ENCODE peak calls at places on chromosomes 11 and 22, in six cellular contexts. X is aorta, T is cardiac muscle cell, D is esophagus squamous epithelium, I is right lobe of liver, N is ascending aorta. C is an unnamed sample.

GRCh38 chr11:6438979-6439571 is 1.7 kb downstream of the HPX start:
- DNase-seq in T (peak), I (no peak), N (no peak), D (no peak), X (no peak), C (no peak)

GRCh38 chr11:82995754-82996398 is 75.8 kb downstream of the RAB30 start:
- DNase-seq in T (no peak), D (no peak), X (no peak), N (no peak), I (no peak), C (no peak)

GRCh38 chr11:123690490-123690889 is 36.1 kb upstream of the SCN3B start:
- DNase-seq in D (no peak), I (no peak), N (no peak), X (no peak), T (no peak), C (no peak)

GRCh38 chr22:39522567-39523300 is 2.4 kb downstream of the ATF4 start:
- DNase-seq in T (peak), D (no peak), X (peak), I (no peak), N (no peak), C (no peak)

GRCh38 chr11:66789097-66789890 is 53.9 kb upstream of the RCE1 start:
- DNase-seq in D (no peak), N (no peak), T (no peak), X (no peak), I (no peak), C (no peak)

GRCh38 chr11:6615882-6616585 is 3.2 kb downstream of the TPP1 start:
- DNase-seq in D (no peak), X (no peak), N (no peak), I (no peak), T (no peak), C (no peak)

GRCh38 chr11:67002921-67003411 is 20.0 kb upstream of the SYT12 start:
- DNase-seq in I (peak), X (no peak), D (no peak), N (no peak), T (no peak), C (no peak)

GRCh38 chr11:13261600-13262061 is 16.0 kb upstream of the BMAL1 start:
- DNase-seq in I (no peak), N (no peak), D (no peak), X (no peak), T (no peak), C (no peak)

GRCh38 chr11:8501838-8502237 is 92.2 kb downstream of the STK33 start:
- DNase-seq in D (no peak), T (no peak), N (no peak), X (no peak), I (no peak), C (no peak)

GRCh38 chr11:62147545-62147944 is 23.7 kb downstream of the INCENP start:
- DNase-seq in D (no peak), N (no peak), I (no peak), T (no peak), X (peak), C (no peak)

GRCh38 chr11:24872912-24873311 is 376.1 kb downstream of the LUZP2 start:
- DNase-seq in N (no peak), X (no peak), I (no peak), T (no peak), D (no peak), C (no peak)

GRCh38 chr11:32659672-32660071 is 76.0 kb downstream of the EIF3M start:
- DNase-seq in T (no peak), I (no peak), N (no peak), X (no peak), D (no peak), C (no peak)

GRCh38 chr22:33326540-33327295 is 268.5 kb upstream of the SYN3 start:
- DNase-seq in T (peak), X (no peak), D (no peak), I (no peak), N (no peak), C (no peak)

GRCh38 chr11:132134322-132134721 is 763.9 kb downstream of the NTM start:
- DNase-seq in N (no peak), I (no peak), T (no peak), D (no peak), X (no peak), C (no peak)

GRCh38 chr22:46058591-46059519 is 81.9 kb upstream of the WNT7B start:
- DNase-seq in X (no peak), T (no peak), D (no peak), I (peak), N (peak), C (peak)

GRCh38 chr11:66335531-66336233 is 552 bp downstream of the RIN1 start:
- DNase-seq in D (no peak), N (no peak), X (peak), I (no peak), T (peak), C (no peak)

GRCh38 chr22:44574581-44575343 is 76.7 kb upstream of the RTL6 start:
- DNase-seq in I (peak), D (no peak), T (peak), N (no peak), X (no peak), C (no peak)

GRCh38 chr11:92885600-92885999 is 83.9 kb upstream of the MTNR1B start:
- DNase-seq in I (no peak), T (no peak), D (no peak), N (no peak), X (no peak), C (no peak)

GRCh38 chr11:94068764-94069163 is 47.6 kb downstream of the HEPHL1 start:
- DNase-seq in X (no peak), D (no peak), N (no peak), T (no peak), I (no peak), C (no peak)

GRCh38 chr22:27386186-27386585 is 415.4 kb downstream of the MN1 start:
- DNase-seq in D (no peak), X (no peak), I (no peak), T (no peak), N (no peak), C (no peak)

GRCh38 chr11:3849297-3849874 is 6.1 kb upstream of the STIM1 start:
- DNase-seq in D (no peak), X (no peak), T (peak), I (no peak), N (no peak), C (no peak)

GRCh38 chr11:76453248-76453647 is 8.4 kb downstream of the EMSY start:
- DNase-seq in X (no peak), I (no peak), D (no peak), T (no peak), N (no peak), C (no peak)

GRCh38 chr11:76444065-76444383 is 794 bp upstream of the EMSY start:
- DNase-seq in X (no peak), D (no peak), T (no peak), N (no peak), I (no peak), C (no peak)

GRCh38 chr11:76444384-76445121 is at the start of gene EMSY:
- DNase-seq in X (peak), T (peak), N (peak), I (peak), D (peak), C (peak)

GRCh38 chr11:76445122-76446084 is 585 bp downstream of the EMSY start:
- DNase-seq in N (peak), D (peak), X (peak), I (peak), T (peak), C (peak)

DNA sequence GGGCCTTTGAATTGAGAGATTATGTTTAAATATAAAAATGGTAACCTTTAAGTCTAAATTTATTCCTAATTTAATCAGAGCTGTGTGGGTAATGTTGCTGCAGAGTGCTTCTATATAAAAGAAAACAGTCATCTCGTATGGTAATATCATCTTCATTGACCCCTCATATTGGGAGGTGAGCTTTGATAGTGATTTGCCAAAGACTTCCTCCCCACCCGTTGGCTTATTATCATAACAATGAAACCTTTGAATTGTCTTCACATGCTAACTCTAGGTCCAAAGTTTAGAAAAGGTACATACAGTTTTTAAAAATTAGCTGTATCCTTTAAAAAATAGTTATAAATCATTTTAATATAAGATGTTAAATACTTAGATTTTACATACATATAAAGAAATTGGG is 3.7 kb downstream of the EMSY start:
- DNase-seq in D (no peak), I (no peak), X (no peak), T (no peak), N (no peak), C (no peak)
- H3K27ac ChIP-seq in D (no peak), I (no peak), X (no peak), T (no peak), N (no peak), C (no peak)

GRCh38 chr22:30357650-30358215 is 926 bp downstream of the CCDC157 start:
- DNase-seq in I (no peak), T (no peak), N (no peak), X (no peak), D (no peak), C (no peak)

GRCh38 chr22:30351226-30351625 is 5.5 kb downstream of the SF3A1 start:
- DNase-seq in D (no peak), N (no peak), X (no peak), T (no peak), I (no peak), C (no peak)

GRCh38 chr22:30361916-30362631 is 5.3 kb downstream of the CCDC157 start:
- DNase-seq in X (no peak), I (no peak), T (no peak), D (no peak), N (no peak), C (no peak)

GRCh38 chr22:30354644-30355043 is 2.0 kb downstream of the SF3A1 start:
- DNase-seq in D (no peak), I (no peak), X (no peak), N (no peak), T (no peak), C (no peak)

GRCh38 chr22:30356392-30357230 is at the start of the genes CCDC157 and SF3A1:
- DNase-seq in N (peak), T (peak), I (peak), D (peak), X (peak), C (peak)
- H3K27ac ChIP-seq in N (peak), T (peak), I (peak), D (peak), X (no peak), C (peak)

GRCh38 chr22:37801946-37802309 is 5.8 kb upstream of the GCAT start:
- DNase-seq in I (no peak), T (no peak), D (no peak), X (no peak), N (no peak), C (no peak)

GRCh38 chr22:37803636-37804371 is 3.9 kb upstream of the GCAT start:
- DNase-seq in T (no peak), X (no peak), D (no peak), N (no peak), I (no peak), C (no peak)

GRCh38 chr22:37804502-37804885 is 3.2 kb upstream of the GCAT start:
- DNase-seq in I (no peak), N (no peak), X (no peak), T (no peak), D (no peak), C (no peak)

GRCh38 chr22:37802310-37803194 is 5.2 kb upstream of the GCAT start:
- DNase-seq in X (peak), N (no peak), T (peak), D (no peak), I (no peak), C (peak)

DNA sequence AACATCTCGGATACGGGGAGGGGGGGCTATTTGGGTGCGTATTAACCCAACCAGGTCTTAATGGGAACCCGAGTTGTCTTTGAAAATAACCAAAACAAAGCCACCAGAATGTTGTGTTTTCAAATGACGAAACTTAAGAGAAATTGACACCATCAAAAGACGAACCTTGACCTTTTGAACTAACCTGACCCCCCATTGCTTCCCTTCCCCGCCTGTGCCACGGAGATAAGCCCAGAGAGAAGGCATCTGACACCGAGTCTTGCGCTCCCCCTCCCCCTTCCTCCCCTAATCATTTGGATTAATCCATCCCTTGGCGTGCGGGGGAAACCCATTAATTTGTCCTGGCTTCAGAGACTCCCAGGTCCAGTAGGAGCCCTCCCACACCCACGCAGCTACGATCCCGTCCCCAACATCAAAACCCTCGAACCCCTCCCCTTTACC is 4.5 kb upstream of the GCAT start:
- DNase-seq in I (no peak), N (no peak), X (no peak), D (no peak), T (no peak), C (no peak)
- H3K27ac ChIP-seq in I (peak), N (no peak), X (no peak), D (no peak), T (no peak), C (no peak)

GRCh38 chr22:31328545-31328960 is 17.6 kb downstream of the PATZ1 start:
- DNase-seq in T (no peak), I (no peak), N (no peak), D (no peak), X (no peak), C (no peak)
- H3K27ac ChIP-seq in T (no peak), I (no peak), N (no peak), D (no peak), X (no peak), C (no peak)

DNA sequence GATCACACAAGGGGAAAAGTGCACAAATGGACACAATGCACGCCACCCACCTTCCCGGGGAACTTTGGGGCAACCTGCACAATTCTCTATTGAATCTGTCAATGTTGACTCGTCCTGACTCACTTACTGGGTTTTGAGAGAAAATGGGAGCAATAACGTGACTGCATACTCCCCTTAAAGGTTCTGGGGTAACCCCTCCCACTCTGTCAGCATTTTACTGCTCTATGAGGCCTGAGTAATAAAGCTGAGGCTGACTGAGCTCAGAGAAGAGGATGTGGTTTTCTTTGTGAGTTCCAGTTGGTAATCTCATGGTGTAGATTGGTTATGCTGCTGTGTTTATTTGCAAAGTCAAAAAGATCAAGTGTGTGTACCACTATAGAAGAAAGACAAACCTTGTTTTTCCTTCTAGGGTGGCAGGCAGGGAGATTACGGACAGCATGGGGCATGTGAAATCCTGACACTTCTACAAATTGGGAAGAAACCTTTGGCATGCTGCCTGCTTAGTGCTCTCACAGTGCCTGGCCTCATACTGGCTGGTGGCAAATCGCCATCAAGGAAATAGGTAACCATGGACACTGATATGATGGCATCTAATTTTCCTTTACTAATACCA is 16.1 kb upstream of the APOA1 start:
- DNase-seq in N (no peak), D (no peak), T (no peak), X (no peak), I (no peak), C (no peak)
- H3K27ac ChIP-seq in N (no peak), D (peak), T (no peak), X (no peak), I (no peak), C (no peak)

GRCh38 chr22:37751449-37752188 is 54.8 kb downstream of the TRIOBP start:
- DNase-seq in N (no peak), X (no peak), I (no peak), T (no peak), D (no peak), C (no peak)
- H3K27ac ChIP-seq in N (peak), X (no peak), I (peak), T (peak), D (peak), C (peak)

GRCh38 chr11:43992138-43992537 is 49.7 kb downstream of the C11orf96 start:
- DNase-seq in I (no peak), D (no peak), T (no peak), N (no peak), X (no peak), C (no peak)
- H3K27ac ChIP-seq in I (no peak), D (no peak), T (no peak), N (peak), X (no peak), C (peak)

DNA sequence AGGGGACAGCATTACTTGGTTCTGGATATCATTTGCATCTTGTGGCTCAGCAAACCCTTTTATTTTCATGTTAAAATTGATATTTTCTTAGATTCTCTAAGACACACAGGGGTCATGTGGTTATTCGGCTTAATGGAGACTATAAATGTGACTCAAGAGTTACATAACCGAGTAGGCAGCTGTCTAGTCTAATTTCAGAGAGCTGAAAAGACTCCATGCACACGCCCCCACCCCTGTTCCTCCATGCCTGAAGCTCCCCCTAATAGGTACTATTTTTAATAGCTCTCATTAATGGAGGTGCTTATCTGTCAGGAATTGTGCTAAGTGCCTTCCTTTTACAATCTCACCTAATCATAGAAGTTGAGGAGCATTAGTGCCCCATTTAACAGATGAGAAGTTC is 189.2 kb upstream of the ARHGAP20 start:
- DNase-seq in N (no peak), D (no peak), X (no peak), T (no peak), I (no peak), C (no peak)
- H3K27ac ChIP-seq in N (no peak), D (no peak), X (no peak), T (no peak), I (no peak), C (no peak)

DNA sequence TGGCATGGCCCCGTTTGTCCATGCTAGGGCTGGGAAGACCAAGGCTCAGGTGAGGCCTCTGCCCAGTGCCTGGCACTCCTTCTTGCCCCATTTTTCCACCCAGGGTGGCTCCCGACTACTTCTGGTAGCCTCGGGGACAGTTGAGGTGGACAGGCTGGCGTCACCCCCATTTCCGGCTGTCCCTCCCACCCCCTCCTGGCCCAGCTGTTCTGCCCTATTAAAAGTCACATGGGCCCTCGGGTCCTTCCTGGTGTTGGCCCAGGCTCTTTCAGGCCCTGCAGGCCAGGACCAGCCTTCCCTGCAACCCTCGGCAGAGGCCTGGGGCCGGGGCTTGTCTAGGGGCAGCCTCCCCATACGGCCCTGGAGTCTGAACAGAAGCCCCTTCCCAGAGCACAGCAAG is 9.5 kb downstream of the CD81 start:
- DNase-seq in T (no peak), X (no peak), N (no peak), I (no peak), D (no peak), C (no peak)
- H3K27ac ChIP-seq in T (no peak), X (no peak), N (peak), I (peak), D (peak), C (peak)

GRCh38 chr11:78188809-78189724 is at the start of gene USP35:
- DNase-seq in I (no peak), N (no peak), X (peak), D (no peak), T (no peak), C (no peak)

GRCh38 chr11:78189851-78190250 is 1.1 kb downstream of the USP35 start:
- DNase-seq in T (no peak), N (no peak), D (no peak), X (peak), I (no peak), C (no peak)

GRCh38 chr11:78190374-78190773 is 1.7 kb downstream of the USP35 start:
- DNase-seq in X (peak), T (no peak), I (no peak), D (no peak), N (no peak), C (no peak)

GRCh38 chr11:78187366-78188011 is 937 bp downstream of the KCTD21 start:
- DNase-seq in D (no peak), I (no peak), T (no peak), X (no peak), N (no peak), C (no peak)

GRCh38 chr11:78188012-78188808 is at the start of gene KCTD21:
- DNase-seq in I (peak), N (peak), D (peak), T (peak), X (peak), C (peak)
- H3K27ac ChIP-seq in I (peak), N (peak), D (peak), T (peak), X (no peak), C (peak)